ENCODE peak calls at places on chromosomes 2 and 18, in nine cellular contexts. M, G, Q, D, I, K, Z, T and J are unnamed samples.

GRCh38 chr2:105755895-105756294 is 11.2 kb downstream of the NCK2 start:
- DNase-seq in Z (no peak), T (no peak), G (peak; percentile 15), D (no peak), M (no peak), I (no peak), K (no peak), Q (no peak), J (no peak)

GRCh38 chr2:43217228-43218220 is 8.9 kb downstream of the ZFP36L2 start:
- DNase-seq in M (no peak), T (no peak), I (no peak), K (no peak), Q (no peak), G (no peak), D (no peak), Z (peak; percentile 90), J (no peak)

GRCh38 chr18:69882965-69883668 is 64.6 kb downstream of the CD226 start:
- DNase-seq in D (no peak), G (no peak), Z (no peak), M (no peak), K (no peak), Q (no peak), I (no peak), T (no peak), J (no peak)

GRCh38 chr18:8364385-8364784 is 244.9 kb upstream of the RAB12 start:
- DNase-seq in Q (no peak), M (no peak), D (no peak), G (no peak), K (no peak), Z (no peak), T (no peak), I (no peak), J (no peak)

GRCh38 chr18:13581496-13581895 is 144.9 kb downstream of the FAM210A start:
- DNase-seq in I (no peak), D (no peak), G (no peak), T (no peak), M (no peak), Q (no peak), K (no peak), Z (no peak), J (no peak)

GRCh38 chr18:50192903-50193795 is 1.8 kb downstream of the MYO5B start:
- DNase-seq in G (no peak), Z (peak; percentile 4), Q (no peak), K (no peak), D (no peak), I (no peak), M (no peak), T (peak; percentile 37), J (no peak)

GRCh38 chr2:202056611-202057010 is 16.4 kb upstream of the KIAA2012 start:
- DNase-seq in M (no peak), I (peak; percentile 47), K (no peak), G (no peak), Q (no peak), T (peak; percentile 27), D (peak; percentile 32), Z (no peak), J (no peak)

GRCh38 chr2:58891828-58892366 is 650.8 kb upstream of the FANCL start:
- DNase-seq in D (no peak), G (no peak), Q (no peak), T (no peak), K (no peak), Z (no peak), I (no peak), M (no peak), J (no peak)

GRCh38 chr2:235727186-235727585 is 233.3 kb downstream of the AGAP1 start:
- DNase-seq in D (no peak), G (no peak), K (no peak), I (peak; percentile 11), M (no peak), Q (no peak), T (no peak), Z (no peak), J (no peak)

GRCh38 chr2:180017764-180018163 is 10.7 kb upstream of the CWC22 start:
- DNase-seq in K (no peak), G (no peak), I (peak; percentile 95), Z (no peak), T (no peak), D (peak; percentile 52), M (no peak), Q (no peak), J (no peak)

GRCh38 chr2:222708274-222708710 is 36.8 kb downstream of the MOGAT1 start:
- DNase-seq in I (peak; percentile 83), M (peak; percentile 89), Z (peak; percentile 77), T (peak; percentile 80), K (peak; percentile 90), G (peak; percentile 75), D (peak; percentile 84), Q (peak; percentile 84), J (peak; percentile 86)

GRCh38 chr18:59823611-59824195 is 76.1 kb upstream of the PMAIP1 start:
- DNase-seq in Z (peak; percentile 85), T (peak; percentile 81), I (peak; percentile 88), D (peak; percentile 81), G (peak; percentile 51), Q (no peak), K (no peak), M (peak; percentile 73), J (peak; percentile 83)

GRCh38 chr2:30645081-30645744 is 162.0 kb downstream of the CAPN13 start:
- DNase-seq in Q (no peak), M (no peak), Z (no peak), I (no peak), K (no peak), T (no peak), G (no peak), D (no peak), J (no peak)

GRCh38 chr2:71748227-71748626 is 294.9 kb downstream of the DYSF start:
- DNase-seq in I (peak; percentile 37), T (no peak), D (peak; percentile 38), K (no peak), Q (no peak), G (peak; percentile 12), M (no peak), Z (no peak), J (no peak)

GRCh38 chr18:14100503-14101286 is 31.5 kb downstream of the ZNF519 start:
- DNase-seq in I (no peak), T (no peak), M (no peak), G (no peak), Q (no peak), K (no peak), D (no peak), Z (no peak), J (no peak)

GRCh38 chr2:85323351-85323987 is 4.3 kb downstream of the TGOLN2 start:
- DNase-seq in G (no peak), Z (no peak), T (no peak), I (no peak), Q (no peak), M (no peak), K (no peak), D (no peak), J (no peak)

GRCh38 chr2:10613263-10613662 is 76.5 kb downstream of the NOL10 start:
- DNase-seq in K (no peak), M (no peak), Z (peak; percentile 12), G (peak; percentile 21), T (no peak), Q (no peak), I (no peak), D (no peak), J (no peak)

DNA sequence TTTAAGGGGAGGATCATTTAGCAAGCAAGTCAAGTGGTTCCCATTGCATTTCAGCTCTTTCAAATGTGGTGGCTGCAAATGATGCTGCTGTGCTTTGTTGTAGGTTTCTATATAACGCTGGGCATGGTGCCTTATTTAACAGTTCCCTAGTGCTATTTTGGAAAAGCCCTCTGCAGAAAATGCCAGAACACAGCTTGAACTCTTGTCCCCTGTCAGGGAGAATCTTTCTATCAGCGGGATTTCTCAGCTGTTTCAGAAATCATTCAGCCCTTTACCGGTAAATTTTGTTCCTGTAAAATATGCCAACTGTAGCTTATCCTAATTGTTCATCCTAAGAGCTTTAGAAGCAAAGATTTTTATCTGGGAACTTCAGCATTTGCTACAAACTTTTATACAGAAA is 77.8 kb upstream of the DTNA start:
- DNase-seq in T (no peak), D (no peak), Q (no peak), K (no peak), I (no peak), M (no peak), Z (no peak), G (no peak), J (no peak)
- TF ChIP-seq CTCF in T (no peak), D (no peak), Q (no peak), K (no peak), I (no peak), M (no peak), Z (no peak), G (no peak), J (no peak)

GRCh38 chr2:158128168-158128973 is 26.7 kb downstream of the UPP2 start:
- DNase-seq in G (no peak), D (no peak), T (peak; percentile 78), I (no peak), Z (no peak), Q (no peak), K (no peak), M (no peak), J (no peak)
- TF ChIP-seq CTCF in G (no peak), D (no peak), T (no peak), I (no peak), Z (no peak), Q (no peak), K (no peak), M (no peak), J (no peak)

DNA sequence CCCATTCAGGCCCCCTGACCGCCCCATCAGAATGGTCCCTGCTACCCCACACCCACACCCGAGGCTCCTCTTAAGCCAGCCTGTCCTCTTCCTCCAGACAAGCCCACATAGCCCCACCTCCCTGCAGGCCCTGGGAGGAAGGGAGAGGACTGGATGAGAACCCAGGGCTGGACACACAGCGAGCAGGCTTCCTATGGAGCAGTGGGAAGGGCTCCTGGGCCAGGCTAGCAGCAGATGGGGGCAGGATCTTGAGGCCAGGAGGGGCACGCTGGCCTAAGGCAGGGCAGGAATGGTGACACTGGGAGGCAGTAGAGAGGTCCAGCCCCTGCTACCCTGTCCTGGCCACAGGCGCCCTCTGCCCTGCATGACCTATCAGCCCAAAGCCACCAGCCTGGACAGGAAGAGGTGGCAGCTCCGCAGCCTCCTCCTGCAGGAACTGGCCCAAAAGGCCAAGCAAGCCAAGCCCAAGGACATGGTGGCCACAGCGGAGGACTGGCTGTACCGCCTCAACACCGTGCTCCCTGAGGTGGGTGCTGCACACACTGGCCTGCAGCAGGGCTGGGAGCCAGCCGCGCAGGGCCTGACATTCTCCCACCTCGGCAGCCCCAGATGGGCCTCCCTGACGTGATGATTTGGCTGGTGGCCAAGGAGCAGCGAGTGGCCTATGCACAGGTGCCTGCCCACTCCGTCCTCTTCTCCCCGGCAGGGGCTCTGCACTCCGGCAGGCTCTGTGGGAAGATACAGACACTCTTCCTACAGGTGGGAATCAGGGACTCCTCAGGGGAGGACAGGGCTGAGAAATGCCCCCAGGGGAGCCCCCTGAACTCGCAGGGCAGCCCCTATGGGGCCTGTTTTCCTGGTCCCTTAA is 43.3 kb downstream of the FER1L5 start:
- DNase-seq in Q (no peak), M (no peak), Z (peak; percentile 64), D (no peak), G (peak; percentile 29), T (no peak), K (no peak), I (peak; percentile 31), J (peak; percentile 57)
- TF ChIP-seq CTCF in Q (no peak), M (no peak), Z (peak; percentile 2), D (no peak), G (no peak), T (no peak), K (no peak), I (no peak), J (no peak)

DNA sequence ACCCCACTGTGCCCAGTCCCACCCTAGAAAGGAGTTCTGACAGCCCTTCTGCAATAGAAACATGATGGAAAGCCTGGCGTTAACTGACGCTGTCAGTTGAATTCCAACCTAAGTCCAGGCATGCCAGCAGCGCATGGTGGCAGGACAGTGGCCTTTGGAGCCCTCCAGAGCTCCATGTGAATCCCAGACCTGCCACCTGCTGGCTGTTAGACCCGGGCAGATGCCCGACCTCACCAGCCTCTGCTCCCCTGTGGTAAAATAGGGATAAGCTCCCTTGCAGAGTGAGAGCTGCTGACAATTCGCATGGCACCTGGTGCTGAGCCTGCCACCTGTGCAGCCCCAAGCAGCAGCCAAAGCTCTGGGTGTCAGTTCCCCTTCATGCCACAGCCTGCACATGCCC is 138.6 kb downstream of the LOXHD1 start:
- DNase-seq in D (no peak), K (no peak), I (no peak), M (no peak), Z (peak; percentile 40), G (no peak), Q (no peak), T (peak; percentile 17), J (no peak)
- TF ChIP-seq CTCF in D (no peak), K (peak; percentile 13), I (no peak), M (no peak), Z (no peak), G (no peak), Q (no peak), T (no peak), J (no peak)